ENCODE peak calls at places on chromosomes 3 and 15, in seven cellular contexts. G, L, Z, A, W, H and F are unnamed samples. For H3K4me1, the result is how much of the 10 kb centered on the place peaks cover.

GRCh38 chr3:101950985-101951733 is 101.8 kb downstream of the NFKBIZ start:
- DNase-seq in Z (no peak), A (no peak), L (no peak), H (peak), G (no peak), W (no peak), F (no peak)

GRCh38 chr3:128217702-128218475 is 64.6 kb downstream of the EEFSEC start:
- DNase-seq in W (no peak), A (no peak), L (no peak), G (no peak), H (no peak), Z (peak), F (no peak)

GRCh38 chr15:85800460-85801123 is 5.9 kb upstream of the KLHL25 start:
- DNase-seq in A (no peak), L (no peak), H (peak), G (no peak), Z (no peak), W (no peak), F (peak)

GRCh38 chr3:184647405-184647936 is 64.4 kb downstream of the MAGEF1 start:
- DNase-seq in A (no peak), W (no peak), Z (no peak), G (no peak), L (no peak), H (no peak), F (no peak)

GRCh38 chr3:43632269-43632733 is 10.5 kb upstream of the ANO10 start:
- DNase-seq in G (no peak), A (peak), W (no peak), L (no peak), H (peak), Z (peak), F (no peak)

GRCh38 chr3:189863031-189863430 is 231.8 kb downstream of the TP63 start:
- DNase-seq in L (no peak), W (no peak), A (no peak), H (peak), Z (no peak), G (no peak), F (no peak)

GRCh38 chr15:22918056-22918455 is 62.1 kb downstream of the CYFIP1 start:
- DNase-seq in H (peak), A (no peak), Z (no peak), L (no peak), W (no peak), G (no peak), F (no peak)

GRCh38 chr3:164407111-164407510 is 671.2 kb downstream of the SI start:
- DNase-seq in A (no peak), L (no peak), Z (no peak), H (no peak), G (no peak), W (no peak), F (no peak)

GRCh38 chr3:73422556-73422955 is 202.2 kb downstream of the PDZRN3 start:
- DNase-seq in L (no peak), W (no peak), A (no peak), Z (no peak), G (no peak), H (no peak), F (no peak)
- H3K27ac ChIP-seq in L (no peak), W (no peak), A (no peak), Z (no peak), G (no peak), H (no peak), F (no peak)

DNA sequence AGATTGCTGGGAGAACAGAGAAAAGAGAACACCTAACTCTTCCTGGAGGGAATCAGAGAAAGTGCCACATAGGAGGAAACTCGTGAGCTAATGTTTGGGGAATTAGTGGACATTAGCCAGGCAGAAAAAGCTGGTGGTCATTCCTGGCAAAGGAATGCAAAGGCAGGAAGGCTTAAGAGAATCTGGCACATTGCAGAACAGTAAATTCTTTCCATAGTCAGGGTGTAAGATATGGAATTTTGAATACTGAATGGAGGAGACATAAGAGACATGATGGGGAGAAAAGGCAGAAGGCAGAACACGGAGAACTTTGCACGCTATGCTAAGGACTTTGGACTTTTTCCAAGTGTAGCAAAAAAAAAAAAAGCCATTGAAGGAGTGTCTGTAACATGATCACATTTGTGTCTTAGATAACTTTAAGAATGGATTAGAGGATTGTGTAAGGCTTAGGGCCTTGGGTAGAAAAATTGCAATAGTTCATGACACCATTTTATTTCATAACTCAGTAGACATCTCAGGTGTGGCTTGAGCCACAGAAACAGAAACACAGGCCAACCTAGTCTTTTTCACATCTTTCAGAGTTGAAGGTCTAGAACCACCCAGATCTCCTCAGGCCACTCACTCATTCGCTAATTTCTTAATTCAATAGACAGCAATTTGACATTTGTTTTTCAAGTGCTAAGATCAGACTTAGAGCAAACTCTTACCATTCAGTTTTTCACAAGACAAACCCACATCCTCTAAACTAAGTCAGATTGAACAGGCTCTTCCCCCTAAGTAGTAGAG is 31.2 kb upstream of the CCDC80 start:
- DNase-seq in H (peak), L (no peak), Z (peak), G (no peak), A (no peak), W (peak), F (no peak)
- H3K4me1 ChIP-seq in H (under half), L (under half), Z (under half), G (under half), A (under half), W (half or more), F (under half)

GRCh38 chr3:156787015-156787414 is 39.1 kb upstream of the LEKR1 start:
- DNase-seq in G (no peak), W (no peak), L (no peak), A (no peak), Z (no peak), H (no peak), F (no peak)

GRCh38 chr3:156781310-156782230 is 44.6 kb upstream of the LEKR1 start:
- DNase-seq in W (no peak), L (no peak), G (no peak), Z (no peak), H (peak), A (no peak), F (no peak)

GRCh38 chr3:156782319-156782718 is 43.8 kb upstream of the LEKR1 start:
- DNase-seq in H (no peak), L (no peak), W (no peak), G (no peak), Z (no peak), A (no peak), F (no peak)

GRCh38 chr3:156787926-156788663 is 38.1 kb upstream of the LEKR1 start:
- DNase-seq in A (no peak), W (no peak), L (no peak), H (peak), Z (peak), G (no peak), F (no peak)

GRCh38 chr3:156782921-156783320 is 43.2 kb upstream of the LEKR1 start:
- DNase-seq in A (no peak), G (no peak), L (no peak), Z (no peak), H (no peak), W (no peak), F (no peak)
- H3K27ac ChIP-seq in A (peak), G (no peak), L (no peak), Z (no peak), H (peak), W (no peak), F (no peak)

DNA sequence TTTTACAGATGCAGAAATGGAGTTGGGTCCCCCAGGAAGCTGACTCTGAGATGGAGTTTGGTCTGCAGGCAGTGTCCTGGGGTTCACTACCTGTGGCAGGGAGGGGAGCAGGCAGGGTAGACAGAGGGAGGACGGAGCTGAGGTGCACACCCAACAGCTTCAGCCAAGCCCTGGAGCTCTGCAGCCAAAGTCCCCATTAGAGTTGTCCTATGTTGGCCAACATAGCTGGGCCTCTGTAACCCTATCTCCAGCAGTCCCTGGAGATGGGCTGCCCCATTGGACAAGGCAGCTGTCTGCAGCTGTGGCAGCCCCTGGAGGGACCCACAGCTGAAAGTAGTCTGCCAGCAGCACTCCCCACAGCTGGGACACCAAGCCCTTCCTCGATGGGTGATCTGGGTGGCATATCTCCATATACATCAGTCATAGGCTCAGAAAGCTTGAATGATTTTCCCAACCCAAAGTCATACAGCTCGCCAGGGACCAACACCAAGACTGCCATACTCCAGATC is 32.0 kb downstream of the STARD5 start:
- DNase-seq in L (no peak), W (no peak), Z (no peak), G (no peak), A (no peak), H (no peak), F (no peak)
- H3K4me1 ChIP-seq in L (under half), W (half or more), Z (under half), G (under half), A (under half), H (under half), F (under half)